ENCODE peak calls at places on chromosomes 5 and 9, in eight cellular contexts. S is ovary; B is fibroblast of lung; M is cardiac muscle cell; X is heart right ventricle; J is effector memory CD4-positive, alpha-beta T cell; C is CD8-positive, alpha-beta T cell; W is psoas muscle. E is an unnamed sample.
A peak's percentile ranks its signal among the peaks of the same experiment; 100 is the strongest.

GRCh38 chr5:173201636-173202265 is 33.3 kb downstream of the NKX2-5 start:
- DNase-seq in W (no peak), X (no peak), J (no peak), S (no peak), M (no peak), B (peak; percentile 66), C (no peak), E (no peak)

GRCh38 chr5:41716382-41716781 is 153.8 kb downstream of the OXCT1 start:
- DNase-seq in C (no peak), J (no peak), B (no peak), M (no peak), W (no peak), X (no peak), S (no peak), E (no peak)

GRCh38 chr9:130342714-130343085 is 77.1 kb downstream of the HMCN2 start:
- DNase-seq in C (no peak), J (no peak), S (no peak), B (no peak), W (no peak), X (no peak), M (no peak), E (no peak)

GRCh38 chr5:81065492-81065891 is 105.3 kb downstream of the RASGRF2 start:
- DNase-seq in S (no peak), X (no peak), C (no peak), J (no peak), B (peak; percentile 6), M (no peak), W (no peak), E (no peak)

GRCh38 chr9:4661165-4662095 is 664 bp upstream of the PLPP6 start:
- DNase-seq in W (no peak), C (no peak), S (no peak), B (no peak), J (no peak), X (no peak), M (no peak), E (no peak)

GRCh38 chr5:173451031-173451430 is 122.8 kb upstream of the STC2 start:
- DNase-seq in S (no peak), C (no peak), J (no peak), M (no peak), X (no peak), W (no peak), B (no peak), E (no peak)

GRCh38 chr5:137054792-137055191 is 444.3 kb downstream of the SPOCK1 start:
- DNase-seq in M (no peak), B (no peak), W (no peak), J (no peak), S (no peak), X (no peak), C (no peak), E (no peak)

GRCh38 chr9:92759990-92760893 is 4.4 kb downstream of the BICD2 start:
- DNase-seq in B (no peak), M (no peak), X (peak; percentile 78), J (no peak), S (no peak), W (peak; percentile 84), C (no peak), E (peak; percentile 47)

GRCh38 chr9:94922691-94923107 is 196.2 kb downstream of the AOPEP start:
- DNase-seq in B (peak; percentile 58), W (peak; percentile 40), C (no peak), S (peak; percentile 69), M (no peak), X (no peak), J (no peak), E (peak; percentile 72)

GRCh38 chr9:8558176-8558575 is 758.6 kb upstream of the DMAC1 start:
- DNase-seq in B (peak; percentile 48), X (no peak), C (no peak), S (no peak), J (no peak), M (no peak), W (no peak), E (no peak)

GRCh38 chr5:86613459-86613858 is 4.3 kb upstream of the COX7C start:
- DNase-seq in S (no peak), W (no peak), J (no peak), M (no peak), B (peak; percentile 21), X (no peak), C (no peak), E (no peak)

GRCh38 chr9:89309608-89310485 is 1.1 kb upstream of the CKS2 start:
- DNase-seq in J (no peak), W (no peak), M (no peak), X (no peak), B (no peak), S (no peak), C (no peak), E (no peak)

GRCh38 chr9:36874261-36874660 is 159.8 kb downstream of the PAX5 start:
- DNase-seq in J (no peak), S (no peak), X (no peak), M (no peak), W (no peak), B (no peak), C (no peak), E (no peak)

GRCh38 chr5:154178661-154179060 is 11.9 kb upstream of the GALNT10 start:
- DNase-seq in B (no peak), C (no peak), J (no peak), M (no peak), W (no peak), S (no peak), X (no peak), E (no peak)

GRCh38 chr5:146623009-146623408 is 107.0 kb upstream of the GPR151 start:
- DNase-seq in M (no peak), S (no peak), W (no peak), C (no peak), J (no peak), X (no peak), B (no peak), E (no peak)

GRCh38 chr5:150492621-150493020 is 15.3 kb upstream of the NDST1 start:
- DNase-seq in M (no peak), J (no peak), X (no peak), B (peak; percentile 58), S (no peak), C (no peak), W (no peak), E (no peak)

GRCh38 chr5:170297589-170298462 is at the start of gene LCP2:
- DNase-seq in M (no peak), C (peak; percentile 68), B (no peak), S (no peak), W (no peak), J (peak; percentile 46), X (no peak), E (no peak)

GRCh38 chr9:121743441-121744001 is 92.1 kb downstream of the DAB2IP start:
- DNase-seq in X (peak; percentile 87), J (no peak), B (peak; percentile 90), C (no peak), M (peak; percentile 90), W (peak; percentile 87), S (peak; percentile 82), E (peak; percentile 81)

GRCh38 chr9:89872913-89873707 is 268.3 kb downstream of the GADD45G start:
- DNase-seq in M (peak; percentile 43), B (no peak), X (no peak), S (peak; percentile 6), J (no peak), W (no peak), C (peak; percentile 34), E (peak; percentile 15)

GRCh38 chr9:68719847-68720246 is 14.8 kb downstream of the PIP5K1B start:
- DNase-seq in J (no peak), S (no peak), C (no peak), W (no peak), M (no peak), B (no peak), X (no peak), E (no peak)

GRCh38 chr5:95798048-95798447 is 24.5 kb downstream of the GLRX start:
- DNase-seq in X (no peak), W (no peak), S (no peak), C (no peak), B (no peak), M (no peak), J (no peak), E (no peak)

GRCh38 chr9:37030591-37030939 is 3.5 kb downstream of the PAX5 start:
- DNase-seq in B (no peak), W (no peak), X (no peak), S (no peak), J (no peak), C (no peak), M (no peak), E (no peak)

GRCh38 chr5:82153082-82153481 is 125.1 kb downstream of the RPS23 start:
- DNase-seq in C (no peak), J (no peak), B (peak; percentile 56), M (no peak), W (no peak), X (no peak), S (no peak), E (no peak)

GRCh38 chr9:21605489-21605931 is 123.4 kb upstream of the IFNE start:
- DNase-seq in X (no peak), B (peak; percentile 91), W (no peak), J (no peak), S (no peak), C (no peak), M (no peak), E (no peak)
- H3K4me3 ChIP-seq in X (no peak overlapping the region), B (no peak overlapping the region), W (no peak overlapping the region), J (no peak overlapping the region), S (no peak overlapping the region), C (no peak overlapping the region), M (no peak overlapping the region), E (no peak overlapping the region)

DNA sequence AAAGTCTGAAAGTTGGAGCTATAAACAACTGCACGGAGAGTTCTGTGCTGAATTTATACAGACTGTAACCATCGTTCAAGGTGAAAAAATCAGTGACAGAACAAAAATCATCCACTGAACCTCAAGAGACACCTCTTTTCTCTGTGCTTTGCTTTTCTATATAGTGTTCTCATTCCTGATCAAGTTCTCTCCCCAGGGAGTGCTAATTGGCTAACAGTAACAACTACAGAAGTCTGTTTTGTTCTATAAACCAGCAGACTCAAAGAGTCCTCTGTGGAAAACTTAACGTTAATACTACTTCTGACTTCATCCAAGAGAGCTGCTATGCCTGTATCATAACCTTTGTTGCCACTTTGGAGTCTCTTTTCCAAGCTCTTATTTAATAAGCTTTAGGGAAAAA is 1388.3 kb upstream of the C9orf72 start:
- DNase-seq in B (no peak), C (no peak), M (no peak), S (no peak), J (no peak), W (no peak), X (no peak), E (no peak)
- H3K27ac ChIP-seq in B (no peak overlapping the region), C (no peak overlapping the region), M (no peak overlapping the region), S (no peak overlapping the region), J (no peak overlapping the region), W (no peak overlapping the region), X (no peak overlapping the region), E (peak overlapping the region; percentile 33)

GRCh38 chr5:2132497-2132847 is 249.7 kb upstream of the IRX4 start:
- DNase-seq in C (peak; percentile 45), W (no peak), B (no peak), X (no peak), J (no peak), M (no peak), S (no peak), E (no peak)
- H3K9me3 ChIP-seq in C (no peaks in the 10 kb centered on the region), W (no peaks in the 10 kb centered on the region), B (no peaks in the 10 kb centered on the region), X (no peaks in the 10 kb centered on the region), J (no peaks in the 10 kb centered on the region), M (no peaks in the 10 kb centered on the region), S (no peaks in the 10 kb centered on the region), E (no peaks in the 10 kb centered on the region)

DNA sequence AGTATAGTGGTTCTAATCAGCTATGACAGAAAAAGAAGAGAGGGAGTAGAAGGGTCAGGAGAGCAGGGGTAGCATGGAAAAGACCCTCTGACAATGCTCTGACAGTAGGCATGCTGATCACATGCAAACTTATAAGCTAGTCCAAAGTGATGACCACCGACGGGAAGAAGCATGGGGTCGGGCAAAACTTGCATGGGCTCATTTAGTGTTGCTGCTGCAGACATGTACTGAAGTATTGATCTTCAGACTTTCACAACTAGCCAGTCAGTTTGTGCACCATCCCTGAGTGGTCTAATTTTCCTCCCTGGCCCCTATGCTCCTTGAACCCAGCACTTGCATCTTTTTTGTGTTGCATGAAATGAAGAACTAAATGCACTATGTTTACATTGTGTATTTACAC is 225.4 kb downstream of the SYK start:
- DNase-seq in J (no peak), B (no peak), X (no peak), S (no peak), W (no peak), M (no peak), C (no peak), E (no peak)
- H3K4me3 ChIP-seq in J (no peak overlapping the region), B (no peak overlapping the region), X (no peak overlapping the region), S (no peak overlapping the region), W (no peak overlapping the region), M (no peak overlapping the region), C (no peak overlapping the region), E (no peak overlapping the region)

E was measured in uterus.